ENCODE peak calls at places on chromosomes 3 and 15, in six cellular contexts. K is A549, B is K562, L is endothelial cell of umbilical vein, E is HepG2, Y is GM12878. T is an unnamed sample.

GRCh38 chr3:73432021-73432722 is 192.6 kb downstream of the PDZRN3 start:
- DNase-seq in L (peak), B (peak), E (peak), Y (no peak), K (peak), T (peak)

GRCh38 chr3:191019855-191020254 is 157.4 kb upstream of the GMNC start:
- DNase-seq in E (no peak), K (no peak), Y (no peak), B (no peak), L (no peak), T (no peak)

GRCh38 chr3:124951511-124952390 is 17.2 kb upstream of the MUC13 start:
- DNase-seq in L (no peak), K (no peak), B (no peak), Y (no peak), E (no peak), T (no peak)

GRCh38 chr3:87225659-87226058 is 1.4 kb upstream of the CHMP2B start:
- DNase-seq in K (no peak), L (no peak), Y (no peak), E (no peak), B (no peak), T (peak)

GRCh38 chr3:127216415-127217261 is 23.7 kb downstream of the PRR23E start:
- DNase-seq in E (no peak), K (no peak), B (no peak), Y (peak), L (no peak), T (no peak)

GRCh38 chr15:85592148-85592547 is 202.6 kb downstream of the KLHL25 start:
- DNase-seq in K (no peak), E (peak), L (peak), B (no peak), Y (no peak), T (peak)

GRCh38 chr3:10286596-10287295 is 6.0 kb downstream of the GHRL start:
- DNase-seq in L (peak), B (no peak), Y (no peak), E (peak), K (peak), T (no peak)

GRCh38 chr3:162710332-162711112 is 1213.9 kb downstream of the OTOL1 start:
- DNase-seq in B (no peak), K (no peak), E (no peak), L (no peak), Y (no peak), T (no peak)

GRCh38 chr3:125116311-125117069 is 60.7 kb upstream of the HEG1 start:
- DNase-seq in L (no peak), E (no peak), K (no peak), Y (no peak), B (no peak), T (no peak)

GRCh38 chr3:13308406-13308805 is 111.7 kb downstream of the NUP210 start:
- DNase-seq in B (peak), K (peak), L (no peak), Y (no peak), E (peak), T (peak)

GRCh38 chr3:45269952-45270351 is 43.9 kb upstream of the TMEM158 start:
- DNase-seq in Y (no peak), L (no peak), B (peak), E (no peak), K (no peak), T (no peak)

GRCh38 chr3:11379238-11379823 is 107.1 kb downstream of the ATG7 start:
- DNase-seq in E (peak), L (peak), B (peak), K (peak), Y (peak), T (peak)

GRCh38 chr15:88911766-88912118 is 1.4 kb downstream of the MFGE8 start:
- DNase-seq in Y (no peak), K (peak), L (no peak), B (peak), E (no peak), T (no peak)

GRCh38 chr15:36356978-36357582 is 222.3 kb upstream of the CDIN1 start:
- DNase-seq in E (no peak), K (no peak), Y (no peak), B (no peak), L (peak), T (no peak)

GRCh38 chr15:83206971-83207621 is 527 bp downstream of the HDGFL3 start:
- DNase-seq in E (no peak), L (peak), Y (no peak), B (peak), K (peak), T (no peak)

GRCh38 chr3:178665747-178666146 is 129.5 kb downstream of the KCNMB2 start:
- DNase-seq in L (no peak), E (no peak), K (no peak), B (no peak), Y (no peak), T (no peak)
- TF ChIP-seq CTCF in L (no peak), E (no peak), K (no peak), B (no peak), Y (no peak), T (no peak)

GRCh38 chr3:170953736-170954135 is 45.3 kb upstream of the EIF5A2 start:
- DNase-seq in B (peak), L (no peak), Y (no peak), E (no peak), K (no peak), T (no peak)
- TF ChIP-seq MYC in B (no peak), L (no peak), Y (no peak), E (no peak), K (no peak), T (no peak)

DNA sequence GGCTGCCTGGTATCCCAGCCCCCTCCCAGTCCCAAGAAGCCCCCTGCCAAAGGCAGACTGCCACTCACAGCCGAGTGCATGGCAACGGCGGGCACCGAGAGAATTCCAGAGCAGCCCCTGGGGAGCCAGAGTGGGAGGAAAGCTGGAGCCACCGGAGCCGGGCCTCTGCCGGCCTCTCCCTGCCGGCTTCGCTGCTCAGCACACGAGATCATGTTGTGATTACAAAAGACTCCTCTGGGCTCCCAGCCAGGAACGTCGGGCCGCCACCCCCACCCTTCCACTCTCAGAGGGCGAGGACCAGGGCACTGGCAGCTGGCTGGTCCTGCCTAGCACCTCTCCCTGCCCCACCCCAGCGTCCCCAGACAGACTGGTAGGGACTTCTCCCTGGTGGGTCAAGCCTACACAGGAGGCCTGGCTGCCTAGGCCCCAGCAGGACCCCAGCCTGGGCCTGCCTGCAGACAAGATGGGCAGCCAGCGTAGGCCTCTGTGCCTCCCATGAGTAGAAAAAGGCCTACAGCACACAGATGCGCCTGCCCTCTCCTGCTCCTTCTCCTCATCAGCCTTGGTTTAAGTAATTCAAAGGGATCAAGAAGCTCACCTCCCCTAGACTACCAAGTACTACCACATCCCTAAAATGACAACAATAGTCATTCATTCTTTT is at the start of gene CCDC9B:
- DNase-seq in E (peak), Y (no peak), L (peak), K (peak), B (peak), T (no peak)
- TF ChIP-seq POLR2A in E (no peak), Y (no peak), L (peak), K (no peak), B (no peak), T (no peak)

DNA sequence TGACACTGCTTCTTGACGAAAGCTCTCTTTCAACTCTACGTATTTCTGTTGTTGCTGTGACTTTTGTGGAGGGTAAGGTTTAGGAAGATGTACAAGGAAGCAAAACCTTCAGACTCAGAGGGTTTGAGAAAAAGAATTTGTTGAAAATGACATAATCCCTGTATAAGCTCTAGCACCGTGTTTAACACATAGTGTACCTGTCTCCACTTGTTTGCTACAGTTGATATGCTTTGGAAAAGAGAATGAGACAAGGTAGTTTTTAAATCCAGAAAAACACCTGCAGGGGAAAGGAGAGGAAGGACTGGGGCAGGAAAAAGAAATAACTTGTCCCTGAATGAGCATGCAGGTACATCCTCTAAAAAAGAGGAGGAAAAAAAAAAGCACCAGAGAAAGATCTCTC is 29.6 kb upstream of the CP start:
- DNase-seq in K (no peak), Y (no peak), E (no peak), B (no peak), L (no peak), T (no peak)
- TF ChIP-seq CTCF in K (no peak), Y (no peak), E (no peak), B (no peak), L (no peak), T (no peak)

DNA sequence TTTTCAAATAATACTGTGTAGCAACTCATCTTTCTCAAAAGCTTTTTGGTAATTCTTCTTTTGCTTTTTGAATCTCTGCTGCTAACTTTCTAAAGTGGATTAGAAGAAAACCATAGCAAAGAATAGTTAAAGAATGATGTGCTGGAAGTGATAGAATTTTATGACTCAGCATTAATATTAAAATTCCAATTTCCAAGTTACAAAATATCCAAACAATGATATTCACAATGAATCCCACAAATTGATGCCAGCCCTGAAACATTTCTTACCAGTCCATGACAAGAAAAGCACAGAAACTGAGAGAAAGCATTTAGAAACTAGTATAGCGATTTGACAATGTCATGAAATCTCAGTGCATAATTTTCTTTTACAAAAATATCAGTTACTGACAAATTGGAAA is 482.2 kb downstream of the RBMS3 start:
- DNase-seq in Y (no peak), B (no peak), E (no peak), L (no peak), K (no peak), T (no peak)
- TF ChIP-seq MYC in Y (no peak), B (no peak), E (no peak), L (no peak), K (no peak), T (no peak)